ENCODE peak calls at places on chromosomes 4 and X, in nine cellular contexts. A, W, E, H, N, T, O, Q and P are unnamed samples.

GRCh38 chr4:174590336-174590735 is 68.0 kb upstream of the HPGD start:
- DNase-seq in A (no peak), E (no peak), W (no peak), Q (no peak), N (no peak), O (no peak), T (no peak), H (no peak), P (no peak)

GRCh38 chr4:66187175-66187720 is 517.0 kb upstream of the EPHA5 start:
- DNase-seq in E (no peak), N (no peak), Q (no peak), W (no peak), T (no peak), O (no peak), H (no peak), A (peak), P (no peak)

GRCh38 chr4:6986067-6986780 is 56.9 kb upstream of the TADA2B start:
- DNase-seq in Q (peak), W (no peak), N (peak), O (no peak), E (peak), H (no peak), A (peak), T (peak), P (peak)

GRCh38 chr4:159677521-159677920 is 574.6 kb downstream of the RAPGEF2 start:
- DNase-seq in T (no peak), W (no peak), O (no peak), A (no peak), H (no peak), Q (no peak), N (peak), E (no peak), P (no peak)

GRCh38 chr4:56102581-56102980 is 153.8 kb downstream of the CEP135 start:
- DNase-seq in W (no peak), Q (no peak), T (no peak), H (no peak), O (no peak), E (no peak), A (no peak), N (no peak), P (no peak)

GRCh38 chrX:121323337-121323736 is 275.9 kb downstream of the GLUD2 start:
- DNase-seq in A (no peak), Q (no peak), E (no peak), O (no peak), W (no peak), H (no peak), N (no peak), T (no peak), P (no peak)

GRCh38 chrX:129577877-129578276 is 37.8 kb downstream of the OCRL start:
- DNase-seq in E (no peak), T (no peak), N (no peak), H (no peak), Q (no peak), O (no peak), W (no peak), A (no peak), P (no peak)

GRCh38 chr4:101753702-101754101 is 36.8 kb upstream of the BANK1 start:
- DNase-seq in W (no peak), T (peak), O (no peak), E (peak), N (no peak), H (no peak), A (no peak), Q (peak), P (no peak)

GRCh38 chr4:88613417-88613875 is 21.2 kb downstream of the HERC3 start:
- DNase-seq in T (no peak), H (peak), O (peak), N (peak), E (no peak), W (no peak), A (peak), Q (no peak), P (no peak)

GRCh38 chr4:119068529-119068962 is 67.1 kb upstream of the MYOZ2 start:
- DNase-seq in O (no peak), Q (peak), E (no peak), N (peak), H (no peak), T (peak), W (no peak), A (no peak), P (no peak)

GRCh38 chr4:119615068-119615744 is 13.4 kb downstream of the PDE5A start:
- DNase-seq in T (no peak), Q (peak), N (no peak), A (no peak), W (no peak), O (no peak), E (no peak), H (no peak), P (no peak)

GRCh38 chr4:145618210-145618911 is 824 bp upstream of the MMAA start:
- DNase-seq in N (peak), A (no peak), O (no peak), E (peak), W (peak), T (no peak), H (peak), Q (peak), P (no peak)

GRCh38 chr4:151455212-151455611 is 46.2 kb downstream of the FHIP1A start:
- DNase-seq in N (no peak), H (no peak), W (no peak), T (no peak), Q (no peak), O (no peak), A (no peak), E (no peak), P (no peak)

GRCh38 chr4:97720869-97721432 is 422.3 kb downstream of the STPG2 start:
- DNase-seq in Q (peak), N (peak), E (peak), T (no peak), A (peak), W (no peak), H (no peak), O (no peak), P (no peak)

GRCh38 chr4:102500371-102501175 is 586 bp upstream of the NFKB1 start:
- DNase-seq in W (peak), H (peak), Q (peak), T (no peak), O (peak), A (peak), E (peak), N (peak), P (peak)

GRCh38 chr4:61805237-61805636 is 605.1 kb downstream of the ADGRL3 start:
- DNase-seq in T (no peak), E (no peak), Q (no peak), W (no peak), O (no peak), H (no peak), A (no peak), N (no peak), P (no peak)

GRCh38 chr4:2292679-2293108 is 30.8 kb upstream of the MXD4 start:
- DNase-seq in A (no peak), E (no peak), Q (peak), O (no peak), N (no peak), W (no peak), T (peak), H (no peak), P (no peak)

GRCh38 chr4:137659431-137659830 is 127.1 kb upstream of the PCDH18 start:
- DNase-seq in Q (peak), H (no peak), W (no peak), E (no peak), O (no peak), A (no peak), T (no peak), N (no peak), P (no peak)

GRCh38 chrX:25069209-25069608 is 53.4 kb upstream of the ARX start:
- DNase-seq in T (no peak), A (no peak), E (no peak), H (no peak), N (no peak), Q (no peak), W (no peak), O (no peak), P (no peak)

GRCh38 chr4:153638999-153639398 is 45.1 kb upstream of the TLR2 start:
- DNase-seq in H (no peak), N (no peak), Q (no peak), A (no peak), E (no peak), W (no peak), T (no peak), O (no peak), P (no peak)

GRCh38 chrX:49840679-49841078 is 11.6 kb downstream of the PAGE4 start:
- DNase-seq in E (peak), O (no peak), H (peak), Q (peak), A (peak), W (peak), T (peak), N (peak), P (peak)

GRCh38 chr4:16897351-16897750 is 1.1 kb downstream of the LDB2 start:
- DNase-seq in W (no peak), O (no peak), N (no peak), A (no peak), T (no peak), H (no peak), E (no peak), Q (peak), P (no peak)